ENCODE peak calls at places on chromosomes 12 and 14, in five cellular contexts. One of them, this sample, is unnamed.

GRCh38 chr12:113912761-113913295 is 53.3 kb downstream of the RBM19 start:
- DNase-seq in H1: peak; percentile 77
- DNase-seq in trophoblast cell: peak; percentile 88
- DNase-seq in neuronal stem cell: peak; percentile 89
- DNase-seq in mesenchymal stem cell: peak; percentile 73
- DNase-seq in this sample: peak; percentile 90

GRCh38 chr12:22283006-22283506 is 51.5 kb downstream of the ST8SIA1 start:
- DNase-seq in H1: no peak
- DNase-seq in neuronal stem cell: no peak
- DNase-seq in trophoblast cell: peak; percentile 58
- DNase-seq in mesenchymal stem cell: peak; percentile 74
- DNase-seq in this sample: no peak

GRCh38 chr12:1332327-1332726 is 262.1 kb downstream of the FBXL14 start:
- DNase-seq in H1: no peak
- DNase-seq in mesenchymal stem cell: no peak
- DNase-seq in trophoblast cell: no peak
- DNase-seq in neuronal stem cell: no peak
- DNase-seq in this sample: no peak

GRCh38 chr14:19993438-19993837 is 8.5 kb upstream of the OR4Q2 start:
- DNase-seq in trophoblast cell: no peak
- DNase-seq in mesenchymal stem cell: no peak
- DNase-seq in neuronal stem cell: no peak
- DNase-seq in H1: no peak
- DNase-seq in this sample: no peak

GRCh38 chr14:47191693-47192092 is 483.7 kb downstream of the MDGA2 start:
- DNase-seq in mesenchymal stem cell: no peak
- DNase-seq in neuronal stem cell: no peak
- DNase-seq in H1: no peak
- DNase-seq in trophoblast cell: no peak
- DNase-seq in this sample: no peak

GRCh38 chr12:57487055-57487596 is 742 bp upstream of the MARS1 start:
- DNase-seq in trophoblast cell: no peak
- DNase-seq in H1: no peak
- DNase-seq in neuronal stem cell: no peak
- DNase-seq in mesenchymal stem cell: no peak
- DNase-seq in this sample: no peak

GRCh38 chr12:95300286-95300685 is 82.7 kb downstream of the VEZT start:
- DNase-seq in H1: no peak
- DNase-seq in trophoblast cell: no peak
- DNase-seq in neuronal stem cell: no peak
- DNase-seq in mesenchymal stem cell: no peak
- DNase-seq in this sample: no peak

GRCh38 chr14:28867571-28867970 is 101.0 kb downstream of the FOXG1 start:
- DNase-seq in mesenchymal stem cell: no peak
- DNase-seq in neuronal stem cell: no peak
- DNase-seq in H1: no peak
- DNase-seq in trophoblast cell: no peak
- DNase-seq in this sample: no peak

GRCh38 chr14:21104448-21105060 is 3.7 kb downstream of the TMEM253 start:
- DNase-seq in neuronal stem cell: no peak
- DNase-seq in mesenchymal stem cell: peak; percentile 89
- DNase-seq in H1: peak; percentile 44
- DNase-seq in trophoblast cell: peak; percentile 78
- DNase-seq in this sample: peak; percentile 79

GRCh38 chr14:61128382-61129167 is 147.5 kb downstream of the SLC38A6 start:
- DNase-seq in trophoblast cell: no peak
- DNase-seq in H1: no peak
- DNase-seq in mesenchymal stem cell: peak; percentile 37
- DNase-seq in neuronal stem cell: no peak
- DNase-seq in this sample: no peak

GRCh38 chr12:106766393-106766826 is 8.1 kb upstream of the RIC8B start:
- DNase-seq in neuronal stem cell: no peak
- DNase-seq in H1: no peak
- DNase-seq in mesenchymal stem cell: peak; percentile 22
- DNase-seq in trophoblast cell: no peak
- DNase-seq in this sample: no peak

GRCh38 chr12:11822071-11822818 is 172.8 kb downstream of the ETV6 start:
- DNase-seq in H1: no peak
- DNase-seq in neuronal stem cell: peak; percentile 50
- DNase-seq in trophoblast cell: no peak
- DNase-seq in mesenchymal stem cell: peak; percentile 59
- DNase-seq in this sample: no peak

GRCh38 chr14:67241416-67242362 is at the start of gene PALS1:
- DNase-seq in trophoblast cell: peak; percentile 93
- DNase-seq in mesenchymal stem cell: peak; percentile 90
- DNase-seq in neuronal stem cell: no peak
- DNase-seq in H1: no peak
- DNase-seq in this sample: no peak

GRCh38 chr12:52020539-52021336 is 14.0 kb downstream of the TAMALIN start:
- DNase-seq in H1: peak; percentile 57
- DNase-seq in trophoblast cell: peak; percentile 41
- DNase-seq in neuronal stem cell: no peak
- DNase-seq in mesenchymal stem cell: peak; percentile 74
- DNase-seq in this sample: peak; percentile 93

GRCh38 chr12:113194971-113195391 is 9.5 kb downstream of the RITA1 start:
- DNase-seq in trophoblast cell: no peak
- DNase-seq in mesenchymal stem cell: peak; percentile 66
- DNase-seq in neuronal stem cell: no peak
- DNase-seq in H1: no peak
- DNase-seq in this sample: no peak

GRCh38 chr14:23827100-23827892 is 126.3 kb upstream of the DHRS4 start:
- DNase-seq in trophoblast cell: peak; percentile 34
- DNase-seq in neuronal stem cell: no peak
- DNase-seq in H1: no peak
- DNase-seq in mesenchymal stem cell: no peak
- DNase-seq in this sample: no peak

GRCh38 chr12:54417712-54418440 is 1.2 kb downstream of the ITGA5 start:
- DNase-seq in trophoblast cell: no peak
- DNase-seq in H1: no peak
- DNase-seq in neuronal stem cell: no peak
- DNase-seq in mesenchymal stem cell: peak; percentile 40
- DNase-seq in this sample: no peak

GRCh38 chr12:13027508-13027907 is 16.7 kb upstream of the FAM234B start:
- DNase-seq in trophoblast cell: no peak
- DNase-seq in neuronal stem cell: no peak
- DNase-seq in H1: no peak
- DNase-seq in mesenchymal stem cell: no peak
- DNase-seq in this sample: no peak

GRCh38 chr12:1812650-1813302 is 7.6 kb upstream of the LRTM2 start:
- DNase-seq in H1: no peak
- DNase-seq in mesenchymal stem cell: peak; percentile 88
- DNase-seq in trophoblast cell: peak; percentile 63
- DNase-seq in neuronal stem cell: no peak
- DNase-seq in this sample: no peak

GRCh38 chr12:93373847-93374723 is 3.6 kb upstream of the NUDT4 start:
- DNase-seq in mesenchymal stem cell: no peak
- DNase-seq in neuronal stem cell: no peak
- DNase-seq in H1: no peak
- DNase-seq in trophoblast cell: peak; percentile 93
- DNase-seq in this sample: no peak

GRCh38 chr14:70567791-70568190 is 32.7 kb downstream of the MED6 start:
- DNase-seq in mesenchymal stem cell: peak; percentile 46
- DNase-seq in H1: peak; percentile 7
- DNase-seq in trophoblast cell: peak; percentile 55
- DNase-seq in neuronal stem cell: no peak
- DNase-seq in this sample: peak; percentile 68

GRCh38 chr12:69988601-69989194 is 163.7 kb downstream of the MYRFL start:
- DNase-seq in H1: no peak
- DNase-seq in mesenchymal stem cell: peak; percentile 71
- DNase-seq in trophoblast cell: peak; percentile 7
- DNase-seq in neuronal stem cell: no peak
- DNase-seq in this sample: no peak

GRCh38 chr14:62118461-62118860 is 356.2 kb downstream of the SNAPC1 start:
- DNase-seq in neuronal stem cell: no peak
- DNase-seq in mesenchymal stem cell: no peak
- DNase-seq in trophoblast cell: peak; percentile 77
- DNase-seq in H1: no peak
- DNase-seq in this sample: no peak

GRCh38 chr14:25394356-25394755 is 344.4 kb upstream of the STXBP6 start:
- DNase-seq in neuronal stem cell: no peak
- DNase-seq in H1: no peak
- DNase-seq in mesenchymal stem cell: no peak
- DNase-seq in trophoblast cell: no peak
- DNase-seq in this sample: no peak

GRCh38 chr12:106113446-106114083 is 25.2 kb downstream of the NUAK1 start:
- DNase-seq in trophoblast cell: no peak
- DNase-seq in H1: no peak
- DNase-seq in mesenchymal stem cell: no peak
- DNase-seq in neuronal stem cell: no peak
- DNase-seq in this sample: no peak

GRCh38 chr14:102663031-102663430 is 70.6 kb downstream of the RCOR1 start:
- DNase-seq in H1: peak; percentile 46
- DNase-seq in trophoblast cell: peak; percentile 70
- DNase-seq in neuronal stem cell: no peak
- DNase-seq in mesenchymal stem cell: no peak
- DNase-seq in this sample: peak; percentile 56

GRCh38 chr14:64628940-64629403 is 75.3 kb upstream of the PLEKHG3 start:
- DNase-seq in trophoblast cell: no peak
- DNase-seq in H1: no peak
- DNase-seq in neuronal stem cell: no peak
- DNase-seq in mesenchymal stem cell: peak; percentile 97
- DNase-seq in this sample: no peak
- H4K91ac ChIP-seq in trophoblast cell: no peak overlapping the region
- H4K91ac ChIP-seq in H1: no peak overlapping the region
- H4K91ac ChIP-seq in neuronal stem cell: no peak overlapping the region
- H4K91ac ChIP-seq in mesenchymal stem cell: peak overlapping the region; percentile 92
- H4K91ac ChIP-seq in this sample: no peak overlapping the region

DNA sequence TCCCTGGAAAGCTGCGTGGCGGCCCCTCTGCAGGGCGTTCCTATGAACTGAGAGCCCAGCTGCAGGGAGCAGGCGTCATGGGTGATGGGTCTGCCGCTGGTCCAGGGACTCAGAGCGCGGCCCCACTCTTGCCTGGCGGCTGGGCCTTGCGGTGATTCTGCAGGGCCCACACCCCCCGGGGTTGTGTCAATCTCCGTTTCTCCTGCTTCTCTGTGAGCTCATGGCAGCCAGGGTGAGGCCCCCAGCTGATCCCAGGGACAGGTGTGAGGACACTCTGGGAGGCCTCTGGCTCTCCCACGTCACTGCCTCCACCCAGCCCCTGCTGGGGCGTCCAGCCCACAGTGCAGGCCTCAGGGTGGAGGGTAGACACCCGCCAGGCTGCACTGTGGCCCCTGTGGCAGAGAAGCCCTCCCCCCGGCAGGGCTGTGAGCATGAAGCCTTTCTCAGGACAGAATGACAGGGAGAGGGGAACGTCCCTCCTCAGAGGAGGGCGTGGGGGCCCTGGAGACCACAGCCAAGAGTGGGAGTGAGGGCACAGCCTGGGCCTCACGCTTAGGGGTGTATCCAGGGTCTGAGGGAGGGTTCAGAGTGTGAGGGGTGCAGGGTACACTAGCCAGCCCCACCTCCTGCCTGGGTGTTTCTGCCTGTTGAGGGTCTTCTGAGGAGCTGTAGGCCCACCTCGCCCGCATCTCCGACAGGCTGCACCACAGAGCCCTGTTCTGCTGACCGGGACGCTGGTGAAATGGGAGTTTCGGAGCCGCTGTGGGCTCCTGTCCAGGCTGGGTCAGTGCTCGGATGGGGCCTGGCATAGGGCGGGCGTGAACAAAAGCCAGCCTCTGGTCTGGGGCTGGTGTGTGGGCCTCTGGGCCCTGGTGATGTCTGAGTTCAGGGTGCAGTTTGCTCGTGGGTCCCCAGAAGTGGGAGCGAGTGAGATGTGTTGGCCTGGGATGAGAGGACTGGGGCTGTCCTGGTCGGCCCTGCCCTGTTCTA is 26.7 kb upstream of the CRIP2 start:
- DNase-seq in mesenchymal stem cell: no peak
- DNase-seq in neuronal stem cell: no peak
- DNase-seq in trophoblast cell: no peak
- DNase-seq in H1: no peak
- DNase-seq in this sample: no peak
- H2BK12ac ChIP-seq in mesenchymal stem cell: no peak overlapping the region
- H2BK12ac ChIP-seq in neuronal stem cell: peak overlapping the region; percentile 10
- H2BK12ac ChIP-seq in trophoblast cell: no peak overlapping the region
- H2BK12ac ChIP-seq in H1: no peak overlapping the region
- H2BK12ac ChIP-seq in this sample: no peak overlapping the region

GRCh38 chr14:53011053-53011462 is 60.2 kb upstream of the FERMT2 start:
- DNase-seq in trophoblast cell: peak; percentile 36
- DNase-seq in mesenchymal stem cell: peak; percentile 94
- DNase-seq in neuronal stem cell: peak; percentile 56
- DNase-seq in H1: peak; percentile 29
- DNase-seq in this sample: peak; percentile 59
- H3K23ac ChIP-seq in trophoblast cell: no peak overlapping the region
- H3K23ac ChIP-seq in mesenchymal stem cell: no peak overlapping the region
- H3K23ac ChIP-seq in neuronal stem cell: no peak overlapping the region
- H3K23ac ChIP-seq in H1: no peak overlapping the region
- H3K23ac ChIP-seq in this sample: no peak overlapping the region

GRCh38 chr14:53411110-53411509 is 258.0 kb upstream of the DDHD1 start:
- DNase-seq in neuronal stem cell: no peak
- DNase-seq in H1: no peak
- DNase-seq in trophoblast cell: peak; percentile 65
- DNase-seq in mesenchymal stem cell: peak; percentile 87
- DNase-seq in this sample: no peak
- H4K91ac ChIP-seq in neuronal stem cell: no peak overlapping the region
- H4K91ac ChIP-seq in H1: no peak overlapping the region
- H4K91ac ChIP-seq in trophoblast cell: no peak overlapping the region
- H4K91ac ChIP-seq in mesenchymal stem cell: no peak overlapping the region
- H4K91ac ChIP-seq in this sample: no peak overlapping the region

GRCh38 chr14:104385189-104386135 is 194.1 kb upstream of the C14orf180 start:
- DNase-seq in H1: no peak
- DNase-seq in trophoblast cell: no peak
- DNase-seq in neuronal stem cell: no peak
- DNase-seq in mesenchymal stem cell: no peak
- DNase-seq in this sample: peak; percentile 20

GRCh38 chr14:104383088-104383805 is 196.3 kb upstream of the C14orf180 start:
- DNase-seq in mesenchymal stem cell: no peak
- DNase-seq in H1: no peak
- DNase-seq in neuronal stem cell: peak; percentile 52
- DNase-seq in trophoblast cell: no peak
- DNase-seq in this sample: no peak

GRCh38 chr14:104384776-104385071 is 194.8 kb upstream of the C14orf180 start:
- DNase-seq in H1: no peak
- DNase-seq in mesenchymal stem cell: no peak
- DNase-seq in trophoblast cell: no peak
- DNase-seq in neuronal stem cell: no peak
- DNase-seq in this sample: no peak

GRCh38 chr14:104382361-104383087 is 197.0 kb upstream of the C14orf180 start:
- DNase-seq in trophoblast cell: no peak
- DNase-seq in mesenchymal stem cell: no peak
- DNase-seq in H1: no peak
- DNase-seq in neuronal stem cell: no peak
- DNase-seq in this sample: no peak

GRCh38 chr14:104383931-104384775 is 195.4 kb upstream of the C14orf180 start:
- DNase-seq in neuronal stem cell: peak; percentile 37
- DNase-seq in H1: no peak
- DNase-seq in mesenchymal stem cell: no peak
- DNase-seq in trophoblast cell: peak; percentile 47
- DNase-seq in this sample: no peak
- H2BK12ac ChIP-seq in neuronal stem cell: peak overlapping the region; percentile 8
- H2BK12ac ChIP-seq in H1: peak overlapping the region; percentile 20
- H2BK12ac ChIP-seq in mesenchymal stem cell: no peak overlapping the region
- H2BK12ac ChIP-seq in trophoblast cell: no peak overlapping the region
- H2BK12ac ChIP-seq in this sample: no peak overlapping the region

DNA sequence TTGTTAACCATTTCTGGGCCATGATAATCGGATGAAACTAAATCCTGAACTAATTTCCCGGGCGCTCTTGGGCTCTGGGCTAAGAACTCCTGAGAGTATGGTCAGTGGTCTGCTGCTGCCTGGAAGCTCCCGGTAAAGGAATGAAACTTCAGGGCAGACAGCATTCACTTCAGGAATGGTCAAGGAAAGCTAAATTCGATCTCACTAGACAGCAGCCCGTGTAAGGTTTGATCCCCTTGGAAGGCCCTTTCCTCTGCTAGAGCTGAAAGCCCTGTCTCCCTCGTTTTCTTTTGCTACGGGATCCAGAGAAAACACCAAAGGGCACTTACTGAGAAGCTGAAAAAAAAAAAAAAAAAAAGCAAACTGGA is 683 bp downstream of the ASB8 start:
- DNase-seq in trophoblast cell: no peak
- DNase-seq in mesenchymal stem cell: no peak
- DNase-seq in H1: no peak
- DNase-seq in neuronal stem cell: no peak
- DNase-seq in this sample: no peak
- H3K23ac ChIP-seq in trophoblast cell: no peak overlapping the region
- H3K23ac ChIP-seq in mesenchymal stem cell: no peak overlapping the region
- H3K23ac ChIP-seq in H1: no peak overlapping the region
- H3K23ac ChIP-seq in neuronal stem cell: no peak overlapping the region
- H3K23ac ChIP-seq in this sample: no peak overlapping the region